ENCODE peak calls at places on chromosome 3, in seven cellular contexts. U is BJ, F is spleen, S is AG04450, W is lower lobe of right lung, L is choroid plexus epithelial cell, J is colonic mucosa. A is an unnamed sample.

GRCh38 chr3:114939920-114940319 is 207.2 kb downstream of the ZBTB20 start:
- DNase-seq in S (no peak), F (no peak), J (no peak), L (no peak), U (no peak), W (no peak), A (no peak)

GRCh38 chr3:164458986-164459385 is 619.3 kb downstream of the SI start:
- DNase-seq in S (no peak), J (no peak), W (no peak), F (no peak), U (no peak), L (peak), A (peak)

GRCh38 chr3:23312866-23313265 is 109.7 kb downstream of the UBE2E2 start:
- DNase-seq in F (no peak), W (no peak), U (no peak), J (no peak), L (peak), S (no peak), A (peak)

GRCh38 chr3:120741837-120742197 is 499 bp downstream of the RABL3 start:
- DNase-seq in S (no peak), W (no peak), F (no peak), L (no peak), J (no peak), U (no peak), A (peak)

GRCh38 chr3:99789322-99789721 is 28.3 kb upstream of the CMSS1 start:
- DNase-seq in L (peak), W (no peak), U (no peak), F (no peak), S (peak), J (no peak), A (peak)

GRCh38 chr3:123161167-123161566 is 40.6 kb upstream of the SEC22A start:
- DNase-seq in U (no peak), J (no peak), L (no peak), F (no peak), W (no peak), S (no peak), A (no peak)

GRCh38 chr3:129526121-129526900 is 2.1 kb upstream of the RHO start:
- DNase-seq in U (no peak), J (no peak), S (no peak), F (no peak), L (peak), W (no peak), A (no peak)

GRCh38 chr3:101695779-101696372 is 9.4 kb upstream of the RPL24 start:
- DNase-seq in L (peak), J (peak), W (no peak), F (no peak), U (no peak), S (no peak), A (peak)

GRCh38 chr3:56094170-56094569 is 374.1 kb downstream of the ERC2 start:
- DNase-seq in J (no peak), U (no peak), F (no peak), L (no peak), W (no peak), S (no peak), A (no peak)

GRCh38 chr3:191246628-191247027 is 47.6 kb downstream of the OSTN start:
- DNase-seq in U (peak), S (no peak), J (no peak), F (no peak), W (no peak), L (peak), A (peak)

GRCh38 chr3:191997579-191998268 is 536.8 kb downstream of the PYDC2 start:
- DNase-seq in U (no peak), L (no peak), S (no peak), F (no peak), W (no peak), J (no peak), A (no peak)

GRCh38 chr3:36697397-36698001 is 66.9 kb downstream of the DCLK3 start:
- DNase-seq in W (no peak), L (peak), F (no peak), J (no peak), S (no peak), U (no peak), A (no peak)

GRCh38 chr3:36698314-36698713 is 66.0 kb downstream of the DCLK3 start:
- DNase-seq in W (no peak), S (no peak), U (no peak), L (no peak), F (no peak), J (no peak), A (no peak)

GRCh38 chr3:36701249-36701572 is 63.1 kb downstream of the DCLK3 start:
- DNase-seq in U (no peak), F (no peak), L (no peak), J (no peak), S (no peak), W (no peak), A (no peak)

GRCh38 chr3:36701903-36702374 is 62.4 kb downstream of the DCLK3 start:
- DNase-seq in W (no peak), U (peak), S (peak), J (no peak), F (no peak), L (peak), A (peak)

GRCh38 chr3:36700537-36701248 is 63.7 kb downstream of the DCLK3 start:
- DNase-seq in U (no peak), F (no peak), J (peak), S (peak), L (peak), W (peak), A (peak)
- TF ChIP-seq CTCF in U (peak), F (peak), J (peak), S (peak), L (peak), W (peak), A (peak)

GRCh38 chr3:64489361-64490044 is 198.3 kb downstream of the ADAMTS9 start:
- DNase-seq in L (peak), W (peak), J (peak), F (no peak), U (no peak), S (no peak), A (peak)
- H3K4me3 ChIP-seq in L (peak), W (peak), J (no peak), F (no peak), U (no peak), S (no peak), A (no peak)

DNA sequence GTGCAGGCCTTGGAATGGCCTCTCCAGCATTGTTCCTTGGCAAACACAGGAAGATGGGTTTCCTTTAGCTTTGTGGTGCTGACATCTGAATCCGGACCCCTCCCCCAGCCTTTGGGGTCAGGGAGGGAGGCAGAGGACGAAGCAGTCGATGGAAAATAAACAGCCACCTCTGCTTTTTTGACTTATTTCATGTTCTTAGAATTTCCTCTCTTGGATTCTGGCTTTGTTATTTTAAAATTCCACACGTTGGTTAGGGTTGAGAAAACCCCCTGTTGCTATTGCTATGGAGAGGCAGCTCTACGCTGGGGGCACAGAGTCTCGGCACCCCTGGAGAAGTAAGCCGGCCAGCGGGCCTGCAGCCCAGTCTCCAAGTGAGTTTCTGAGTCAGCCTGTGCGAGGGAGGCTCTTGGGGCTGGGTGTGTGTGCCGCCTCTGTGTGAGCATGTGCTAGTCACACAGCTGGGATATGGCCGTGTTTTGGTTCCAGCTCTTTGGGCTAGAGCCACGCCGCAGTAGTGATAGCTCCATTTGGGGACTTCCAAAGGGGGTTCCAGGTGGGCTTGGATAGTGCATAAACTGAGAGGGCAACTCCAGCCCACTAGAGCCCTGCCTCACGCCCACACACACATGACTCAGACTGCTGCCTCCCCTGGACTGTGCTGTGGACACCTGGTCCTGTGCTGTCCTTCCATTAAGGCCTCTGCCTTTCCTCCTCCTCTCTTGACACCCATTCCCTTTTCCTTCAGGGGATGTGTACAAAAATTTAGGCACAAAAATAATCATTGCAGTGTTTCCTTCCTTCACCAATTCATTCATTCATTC is 58.8 kb downstream of the AMOTL2 start:
- DNase-seq in L (peak), W (no peak), U (no peak), J (peak), S (no peak), F (peak), A (peak)
- TF ChIP-seq CTCF in L (no peak), W (no peak), U (no peak), J (no peak), S (no peak), F (no peak), A (no peak)

GRCh38 chr3:86973440-86973839 is 17.5 kb downstream of the VGLL3 start:
- DNase-seq in F (no peak), W (no peak), U (no peak), L (peak), S (no peak), J (no peak), A (peak)

GRCh38 chr3:86982883-86983282 is 8.1 kb downstream of the VGLL3 start:
- DNase-seq in U (no peak), L (peak), S (no peak), F (no peak), J (no peak), W (no peak), A (peak)

GRCh38 chr3:86976206-86976605 is 14.7 kb downstream of the VGLL3 start:
- DNase-seq in F (no peak), J (no peak), L (no peak), S (no peak), W (no peak), U (no peak), A (no peak)

GRCh38 chr3:86978111-86978528 is 12.8 kb downstream of the VGLL3 start:
- DNase-seq in W (no peak), F (no peak), L (no peak), J (no peak), U (peak), S (no peak), A (peak)
- H3K4me3 ChIP-seq in W (no peak), F (no peak), L (no peak), J (no peak), U (peak), S (no peak), A (no peak)

GRCh38 chr3:52040600-52040999 is 15.8 kb downstream of the DUSP7 start:
- DNase-seq in F (no peak), S (no peak), L (no peak), W (no peak), J (no peak), U (no peak), A (no peak)

GRCh38 chr3:52039846-52040245 is 16.5 kb downstream of the DUSP7 start:
- DNase-seq in F (no peak), L (no peak), J (no peak), W (peak), S (no peak), U (no peak), A (peak)

GRCh38 chr3:52039426-52039825 is 16.9 kb downstream of the DUSP7 start:
- DNase-seq in W (no peak), F (no peak), U (no peak), S (no peak), J (no peak), L (no peak), A (no peak)

GRCh38 chr3:52043750-52044149 is 12.6 kb downstream of the DUSP7 start:
- DNase-seq in L (no peak), S (no peak), W (no peak), F (no peak), J (no peak), U (no peak), A (no peak)

DNA sequence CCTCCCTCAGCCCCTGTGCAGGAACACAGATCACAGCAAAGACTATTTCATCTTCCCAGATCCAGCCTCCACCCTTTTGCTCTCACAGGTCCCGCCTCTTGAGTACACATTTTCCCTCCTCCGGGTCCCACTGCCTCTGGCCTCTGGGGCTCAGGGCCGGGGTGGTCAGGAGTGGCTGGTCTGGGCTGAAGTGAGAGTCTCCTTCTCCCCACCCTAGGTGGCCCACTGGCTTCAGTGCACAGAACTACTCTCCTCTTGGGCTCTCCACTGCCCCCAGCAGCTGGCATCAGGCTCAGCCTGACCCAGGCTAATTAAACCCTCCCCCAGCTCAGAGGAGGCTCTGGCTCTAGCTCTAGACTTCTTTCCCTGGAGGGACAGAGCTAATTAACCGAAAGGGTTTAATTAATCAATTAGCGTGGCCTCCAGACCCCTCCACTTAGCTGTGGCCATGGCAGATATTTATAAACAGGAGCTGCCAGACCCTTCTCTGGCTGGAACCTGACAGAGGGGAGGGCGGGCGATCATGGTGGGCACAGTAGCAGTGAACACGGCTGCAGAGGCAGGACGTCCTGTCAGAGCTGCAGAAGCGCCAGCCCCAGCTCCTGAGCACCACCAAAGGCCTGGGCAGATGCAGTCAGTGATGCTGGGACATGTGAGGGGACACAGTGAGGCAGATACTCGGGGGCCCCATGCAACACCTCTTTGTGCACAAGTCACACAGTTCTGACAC is 15.1 kb downstream of the DUSP7 start:
- DNase-seq in J (no peak), S (no peak), W (no peak), F (no peak), U (no peak), L (no peak), A (no peak)
- TF ChIP-seq CTCF in J (no peak), S (peak), W (no peak), F (no peak), U (peak), L (peak), A (peak)

GRCh38 chr3:196643761-196644160 is 4.3 kb downstream of the NRROS start:
- DNase-seq in J (no peak), F (no peak), L (no peak), W (no peak), U (no peak), S (no peak), A (no peak)

GRCh38 chr3:196640501-196640968 is 1.0 kb downstream of the NRROS start:
- DNase-seq in W (no peak), S (no peak), J (no peak), L (no peak), F (no peak), U (no peak), A (no peak)

GRCh38 chr3:196641278-196642058 is 2.0 kb downstream of the NRROS start:
- DNase-seq in S (no peak), F (no peak), U (no peak), W (no peak), J (no peak), L (no peak), A (no peak)

GRCh38 chr3:196645091-196645490 is 5.6 kb downstream of the NRROS start:
- DNase-seq in U (no peak), L (no peak), S (no peak), J (no peak), F (no peak), W (no peak), A (no peak)

DNA sequence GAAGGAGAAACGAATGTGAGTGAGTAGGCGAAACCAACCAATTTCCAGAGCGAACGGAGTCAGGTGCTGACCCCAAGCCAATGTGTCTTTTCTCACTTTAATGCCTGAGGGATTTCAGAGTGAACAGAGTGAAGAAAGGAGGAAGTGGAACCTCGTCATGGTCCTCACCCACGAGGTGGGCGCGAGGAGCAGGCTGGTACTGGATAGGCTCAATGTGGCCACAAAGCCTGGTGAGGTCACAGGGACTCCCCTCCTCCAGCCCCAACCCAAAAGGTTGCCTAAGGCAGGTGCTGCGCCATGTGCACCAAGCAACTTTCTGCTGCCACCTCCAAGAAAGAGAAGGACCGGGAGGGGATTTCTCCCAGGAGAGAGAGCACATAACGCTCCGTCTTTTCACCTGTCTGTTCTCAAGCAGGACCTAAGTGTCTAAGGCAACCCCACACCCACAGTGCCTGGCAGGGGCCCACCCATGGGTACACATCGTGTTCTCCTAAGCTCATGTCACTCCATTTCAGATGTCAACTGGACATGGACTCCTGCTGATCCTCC is 3.8 kb downstream of the NRROS start:
- DNase-seq in S (no peak), J (no peak), L (no peak), F (peak), U (no peak), W (peak), A (no peak)
- H3K4me3 ChIP-seq in S (no peak), J (no peak), L (no peak), F (no peak), U (no peak), W (peak), A (no peak)

DNA sequence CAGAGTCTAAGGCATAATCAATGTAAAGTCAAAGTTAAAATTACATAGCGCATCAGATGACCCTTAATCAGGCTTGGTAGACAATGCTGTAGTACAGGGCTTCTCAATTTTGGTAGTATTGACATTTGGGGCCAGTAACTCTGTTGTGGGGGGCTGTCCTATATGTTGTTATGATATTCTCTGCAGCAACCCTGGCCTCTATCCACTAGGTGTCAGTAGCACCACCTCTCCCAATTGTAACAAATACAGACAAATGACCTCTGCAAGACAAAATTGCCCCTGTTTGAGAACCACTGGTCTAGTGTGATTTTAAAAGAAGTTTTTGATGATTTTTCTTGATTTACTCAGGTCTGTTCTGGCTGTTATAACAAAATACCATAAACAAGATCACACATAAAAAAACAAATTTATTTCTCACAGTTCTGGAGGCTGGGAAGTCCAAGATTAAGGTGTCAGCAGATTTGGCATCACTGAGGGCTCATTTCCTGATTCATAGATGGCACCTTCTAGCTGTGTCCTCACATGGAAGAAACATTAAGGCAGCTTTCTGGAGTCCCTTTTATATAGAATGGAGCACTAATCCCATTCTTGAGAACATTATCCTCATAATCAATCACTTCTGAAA is 37.6 kb upstream of the SLC9A9 start:
- DNase-seq in S (no peak), F (no peak), L (peak), J (peak), W (no peak), U (no peak), A (peak)
- TF ChIP-seq CTCF in S (peak), F (peak), L (peak), J (peak), W (peak), U (peak), A (peak)

GRCh38 chr3:105729662-105730061 is 139.2 kb downstream of the CBLB start:
- DNase-seq in L (peak), U (no peak), J (no peak), S (no peak), F (no peak), W (no peak), A (peak)
- H3K4me3 ChIP-seq in L (no peak), U (no peak), J (no peak), S (no peak), F (no peak), W (no peak), A (no peak)

A was measured in cardiac fibroblast.